ENCODE peak calls at places on chromosomes 13 and 19, in six cellular contexts. N, H, R, W, L and F are unnamed samples.

GRCh38 chr13:39448831-39449230 is 154.2 kb downstream of the LHFPL6 start:
- DNase-seq in N (no peak), H (no peak), R (no peak), W (no peak), L (peak; percentile 4), F (no peak)

GRCh38 chr19:39031368-39032163 is 783 bp downstream of the FBXO27 start:
- DNase-seq in N (peak; percentile 78), H (peak; percentile 96), R (peak; percentile 79), W (peak; percentile 96), L (peak; percentile 99), F (peak; percentile 96)

GRCh38 chr19:3519126-3519525 is 13.0 kb downstream of the FZR1 start:
- DNase-seq in N (no peak), H (no peak), R (no peak), W (no peak), L (no peak), F (no peak)

GRCh38 chr19:32816555-32817099 is 52.9 kb downstream of the SLC7A9 start:
- DNase-seq in N (no peak), H (no peak), R (no peak), W (no peak), L (no peak), F (no peak)

GRCh38 chr19:1400281-1401137 is 833 bp downstream of the GAMT start:
- DNase-seq in N (peak; percentile 51), H (no peak), R (no peak), W (peak; percentile 76), L (peak; percentile 40), F (no peak)

GRCh38 chr19:17796013-17796837 is 1.3 kb downstream of the B3GNT3 start:
- DNase-seq in N (no peak), H (no peak), R (no peak), W (no peak), L (peak; percentile 1), F (no peak)

GRCh38 chr19:38805180-38805579 is 7.6 kb downstream of the LGALS4 start:
- DNase-seq in N (no peak), H (no peak), R (no peak), W (no peak), L (no peak), F (peak; percentile 55)

GRCh38 chr13:45564108-45564507 is 51.4 kb downstream of the ERICH6B start:
- DNase-seq in N (no peak), H (no peak), R (no peak), W (no peak), L (no peak), F (peak; percentile 79)

GRCh38 chr19:45440873-45441654 is 17.3 kb upstream of the ERCC1 start:
- DNase-seq in N (no peak), H (no peak), R (peak; percentile 33), W (no peak), L (peak; percentile 49), F (peak; percentile 53)

GRCh38 chr13:105702441-105702840 is 833.0 kb downstream of the EFNB2 start:
- DNase-seq in N (no peak), H (no peak), R (no peak), W (peak; percentile 9), L (no peak), F (no peak)

GRCh38 chr13:113643593-113643992 is 14.4 kb downstream of the ATP4B start:
- DNase-seq in N (no peak), H (no peak), R (no peak), W (no peak), L (no peak), F (no peak)

GRCh38 chr19:4730740-4731171 is 7.1 kb upstream of the DPP9 start:
- DNase-seq in N (peak; percentile 56), H (peak; percentile 32), R (peak; percentile 59), W (no peak), L (no peak), F (no peak)

GRCh38 chr19:53525922-53526321 is 12.0 kb upstream of the ZNF331 start:
- DNase-seq in N (no peak), H (no peak), R (no peak), W (no peak), L (no peak), F (no peak)
- TF ChIP-seq CTCF in N (no peak), H (no peak), R (no peak), W (no peak), L (no peak), F (no peak)

DNA sequence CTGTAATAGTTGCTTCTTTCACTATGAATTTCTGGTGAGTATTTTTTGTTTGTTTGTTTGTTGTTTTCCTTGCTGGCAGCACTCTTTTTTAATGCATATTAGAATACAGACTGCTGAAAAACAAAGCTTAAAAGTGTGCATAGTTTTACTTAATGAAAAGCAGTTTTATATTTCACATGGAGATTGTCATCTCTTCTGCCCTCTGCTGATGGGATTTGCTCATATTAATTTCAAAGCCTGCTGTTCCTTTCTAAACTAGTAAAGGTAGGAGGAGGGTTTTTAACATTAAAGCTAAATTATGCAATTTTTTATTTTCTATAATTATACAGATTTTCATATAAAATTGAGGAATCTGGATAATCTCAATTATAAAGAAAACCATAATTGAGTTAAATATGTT is 692.6 kb upstream of the SLITRK1 start:
- DNase-seq in N (no peak), H (no peak), R (no peak), W (no peak), L (no peak), F (peak; percentile 31)
- TF ChIP-seq CTCF in N (no peak), H (peak; percentile 29), R (no peak), W (no peak), L (peak; percentile 10), F (peak; percentile 55)

DNA sequence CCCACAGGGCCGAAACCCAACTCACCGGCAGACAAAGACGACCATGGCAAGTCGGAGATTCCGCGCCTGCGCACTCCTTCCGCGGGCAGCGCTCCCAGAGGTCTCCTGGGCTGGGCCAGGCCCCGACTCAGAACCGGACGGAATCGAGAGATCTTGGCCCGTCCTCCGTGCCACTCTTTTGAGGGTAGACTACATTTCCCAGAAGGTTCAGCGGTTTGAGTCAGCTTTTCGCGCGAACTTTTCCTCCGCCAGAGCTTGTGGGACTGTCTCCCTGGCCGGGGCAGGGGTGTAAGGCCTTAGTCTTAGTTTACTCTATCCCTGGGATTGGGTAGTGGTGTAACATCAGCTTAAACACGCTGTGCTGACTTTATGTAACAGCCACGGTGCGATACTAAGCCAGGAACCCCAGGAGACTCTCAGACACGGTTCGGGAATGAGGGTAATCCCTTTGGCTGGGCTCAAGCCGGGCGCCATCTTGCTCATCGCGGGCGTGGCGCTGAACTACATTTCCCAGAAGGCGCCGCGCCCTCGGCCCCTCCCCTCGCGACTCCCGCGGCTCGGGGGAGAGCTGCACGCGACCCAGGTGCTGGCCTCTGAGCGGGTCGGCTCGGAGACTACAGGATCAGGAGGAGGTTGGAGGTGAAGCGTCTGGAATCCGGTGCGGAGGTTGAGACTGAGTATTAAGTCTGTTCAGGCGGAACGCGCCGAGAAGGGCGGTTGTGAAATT is at the start of gene ZNF260:
- DNase-seq in N (peak; percentile 97), H (peak; percentile 91), R (peak; percentile 95), W (peak; percentile 96), L (peak; percentile 98), F (peak; percentile 98)
- TF ChIP-seq CTCF in N (no peak), H (no peak), R (no peak), W (no peak), L (no peak), F (no peak)

GRCh38 chr13:110290811-110291210 is 16.1 kb downstream of the COL4A1 start:
- DNase-seq in N (no peak), H (no peak), R (no peak), W (no peak), L (no peak), F (no peak)
- TF ChIP-seq CTCF in N (no peak), H (no peak), R (no peak), W (no peak), L (no peak), F (no peak)

GRCh38 chr13:90233933-90234672 is 1113.4 kb upstream of the MIR17HG start:
- DNase-seq in N (no peak), H (no peak), R (no peak), W (no peak), L (no peak), F (no peak)
- TF ChIP-seq CTCF in N (no peak), H (no peak), R (no peak), W (no peak), L (no peak), F (peak; percentile 2)

GRCh38 chr19:50607388-50607787 is 32.3 kb downstream of the SYT3 start:
- DNase-seq in N (no peak), H (no peak), R (no peak), W (no peak), L (no peak), F (no peak)

GRCh38 chr19:50602496-50602895 is 34.3 kb upstream of the LRRC4B start:
- DNase-seq in N (no peak), H (no peak), R (no peak), W (no peak), L (no peak), F (no peak)

GRCh38 chr19:50602935-50603334 is 34.7 kb upstream of the LRRC4B start:
- DNase-seq in N (no peak), H (no peak), R (no peak), W (no peak), L (no peak), F (no peak)

GRCh38 chr19:50607874-50608785 is 31.6 kb downstream of the SYT3 start:
- DNase-seq in N (peak; percentile 99), H (peak; percentile 80), R (peak; percentile 8), W (peak; percentile 39), L (peak; percentile 97), F (peak; percentile 10)
- TF ChIP-seq CTCF in N (peak; percentile 87), H (peak; percentile 76), R (no peak), W (no peak), L (peak; percentile 66), F (no peak)

DNA sequence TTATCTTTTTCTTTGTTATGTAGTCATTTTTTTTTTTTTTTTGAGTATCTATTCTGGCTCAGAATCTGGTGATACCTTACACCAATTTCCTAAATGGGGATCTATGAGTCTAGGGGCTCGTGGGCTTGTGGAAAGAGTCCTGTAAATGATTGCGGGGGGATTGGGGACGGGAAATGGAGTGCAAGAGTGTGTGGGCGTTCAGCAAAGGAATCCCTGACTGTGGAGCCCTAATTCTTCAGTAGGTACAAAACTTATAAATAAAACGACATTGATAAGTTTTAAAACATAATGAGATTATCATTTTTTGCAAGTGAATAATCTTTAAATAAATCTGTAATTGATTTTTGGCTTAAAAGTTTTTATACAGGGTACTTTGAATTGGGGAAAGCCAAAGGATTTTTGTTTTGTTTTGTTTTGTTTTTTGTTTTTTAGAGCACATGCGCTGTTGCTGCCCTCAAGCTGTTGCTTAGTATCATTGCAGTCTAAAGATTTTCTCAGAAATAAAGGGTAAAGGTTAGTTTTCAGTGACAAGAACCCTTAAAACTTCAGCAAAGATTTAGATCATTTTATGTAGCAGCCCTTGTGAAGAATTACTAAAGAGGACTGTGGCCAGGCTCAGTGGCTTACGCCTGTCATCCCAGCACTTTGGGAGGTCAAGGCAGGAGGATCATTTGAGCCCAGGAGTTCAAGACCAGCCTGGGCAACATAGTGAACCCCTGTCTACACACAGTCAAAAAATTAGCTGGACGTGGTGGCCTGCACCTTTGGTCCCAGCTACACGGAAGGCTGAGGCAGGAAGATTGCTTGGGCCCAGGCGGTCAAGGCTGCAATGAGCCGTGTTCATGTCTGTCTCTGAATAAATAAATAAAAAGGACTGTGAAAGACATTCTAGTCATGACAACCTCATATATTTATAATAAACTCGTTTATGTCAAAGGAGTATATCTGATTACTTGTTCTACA is 1.7 kb downstream of the ERCC5 start:
- DNase-seq in N (no peak), H (no peak), R (no peak), W (no peak), L (peak; percentile 46), F (peak; percentile 51)
- TF ChIP-seq CTCF in N (peak; percentile 68), H (peak; percentile 73), R (peak; percentile 72), W (peak; percentile 46), L (peak; percentile 81), F (peak; percentile 73)

GRCh38 chr19:46691948-46692347 is 25.0 kb downstream of the PRKD2 start:
- DNase-seq in N (no peak), H (no peak), R (no peak), W (no peak), L (no peak), F (no peak)
- TF ChIP-seq CTCF in N (no peak), H (no peak), R (no peak), W (no peak), L (no peak), F (no peak)